ENCODE peak calls at places on chromosomes 4 and X, in six cellular contexts. K, C, U, S, W and Q are unnamed samples.
A peak's percentile ranks its signal among the peaks of the same experiment; 100 is the strongest.

GRCh38 chrX:18616688-18617087 is 55.2 kb downstream of the RS1 start:
- DNase-seq in K (no peak), C (no peak), U (peak; percentile 2), S (no peak), W (no peak), Q (no peak)

GRCh38 chr4:63670735-63671134 is 738.5 kb downstream of the TECRL start:
- DNase-seq in K (no peak), C (no peak), U (no peak), S (no peak), W (no peak), Q (no peak)

GRCh38 chr4:75513529-75514130 is 573 bp downstream of the RCHY1 start:
- DNase-seq in K (no peak), C (no peak), U (peak; percentile 6), S (no peak), W (peak; percentile 5), Q (no peak)

GRCh38 chrX:49221868-49222267 is 11.3 kb downstream of the CACNA1F start:
- DNase-seq in K (no peak), C (no peak), U (no peak), S (no peak), W (no peak), Q (no peak)

GRCh38 chr4:2402053-2402452 is 16.4 kb downstream of the ZFYVE28 start:
- DNase-seq in K (no peak), C (no peak), U (peak; percentile 68), S (no peak), W (no peak), Q (no peak)

GRCh38 chrX:150854856-150855255 is 43.6 kb downstream of the CD99L2 start:
- DNase-seq in K (no peak), C (no peak), U (no peak), S (no peak), W (no peak), Q (no peak)

GRCh38 chr4:43763029-43763610 is 685.5 kb downstream of the KCTD8 start:
- DNase-seq in K (no peak), C (no peak), U (no peak), S (no peak), W (no peak), Q (no peak)

GRCh38 chr4:43394976-43395375 is 502.5 kb downstream of the GRXCR1 start:
- DNase-seq in K (peak; percentile 26), C (no peak), U (no peak), S (no peak), W (no peak), Q (no peak)

GRCh38 chr4:101953949-101954348 is 163.4 kb downstream of the BANK1 start:
- DNase-seq in K (peak; percentile 79), C (no peak), U (peak; percentile 9), S (no peak), W (no peak), Q (no peak)

GRCh38 chr4:69214716-69215115 is at the start of gene UGT2B11:
- DNase-seq in K (no peak), C (no peak), U (no peak), S (no peak), W (no peak), Q (no peak)

GRCh38 chr4:119296356-119296755 is 25.6 kb downstream of the FABP2 start:
- DNase-seq in K (no peak), C (no peak), U (no peak), S (no peak), W (no peak), Q (no peak)

GRCh38 chr4:107778784-107779530 is 45.8 kb upstream of the SGMS2 start:
- DNase-seq in K (no peak), C (no peak), U (no peak), S (no peak), W (no peak), Q (no peak)

GRCh38 chrX:275476-275966 is 5.7 kb upstream of the PLCXD1 start:
- DNase-seq in K (no peak), C (no peak), U (no peak), S (no peak), W (no peak), Q (no peak)

GRCh38 chr4:30837131-30837539 is 117.0 kb downstream of the PCDH7 start:
- DNase-seq in K (peak; percentile 87), C (no peak), U (no peak), S (no peak), W (no peak), Q (no peak)

GRCh38 chrX:104045642-104046041 is 5.9 kb downstream of the H2BW2 start:
- DNase-seq in K (no peak), C (no peak), U (no peak), S (no peak), W (no peak), Q (no peak)

GRCh38 chrX:77820328-77820727 is 34.3 kb upstream of the ATRX start:
- DNase-seq in K (no peak), C (no peak), U (no peak), S (no peak), W (no peak), Q (no peak)

GRCh38 chrX:148665001-148665400 is 164.6 kb downstream of the AFF2 start:
- DNase-seq in K (no peak), C (no peak), U (no peak), S (no peak), W (no peak), Q (no peak)

GRCh38 chr4:186729856-186730255 is 6.2 kb upstream of the FAT1 start:
- DNase-seq in K (no peak), C (no peak), U (no peak), S (no peak), W (no peak), Q (no peak)

GRCh38 chr4:163679189-163679588 is 184.7 kb downstream of the TMA16 start:
- DNase-seq in K (no peak), C (no peak), U (peak; percentile 5), S (no peak), W (no peak), Q (no peak)

GRCh38 chrX:46317158-46317557 is 228.1 kb downstream of the ZNF674 start:
- DNase-seq in K (no peak), C (no peak), U (peak; percentile 81), S (no peak), W (no peak), Q (no peak)

GRCh38 chr4:165794834-165795233 is 78.2 kb upstream of the TLL1 start:
- DNase-seq in K (no peak), C (no peak), U (no peak), S (no peak), W (no peak), Q (no peak)

GRCh38 chr4:123616970-123617392 is 220.4 kb downstream of the SPRY1 start:
- DNase-seq in K (no peak), C (peak; percentile 65), U (no peak), S (no peak), W (peak; percentile 43), Q (no peak)

GRCh38 chrX:21590012-21590776 is 67.9 kb downstream of the KLHL34 start:
- DNase-seq in K (no peak), C (no peak), U (no peak), S (no peak), W (no peak), Q (no peak)

GRCh38 chr4:14520171-14520570 is 482.1 kb upstream of the CPEB2 start:
- DNase-seq in K (peak; percentile 42), C (no peak), U (no peak), S (no peak), W (no peak), Q (no peak)

GRCh38 chrX:18348047-18348446 is 6.4 kb downstream of the SCML2 start:
- DNase-seq in K (peak; percentile 7), C (no peak), U (no peak), S (peak; percentile 2), W (no peak), Q (no peak)

GRCh38 chr4:177485528-177485927 is 43.3 kb upstream of the AGA start:
- DNase-seq in K (peak; percentile 80), C (no peak), U (no peak), S (no peak), W (no peak), Q (no peak)

GRCh38 chr4:76984127-76984526 is 34.6 kb downstream of the SEPTIN11 start:
- DNase-seq in K (peak; percentile 45), C (no peak), U (peak; percentile 3), S (no peak), W (no peak), Q (no peak)